ENCODE peak calls at places on chromosomes 12 and 14, in ten cellular contexts. S is lower lobe of right lung, Y is nephron progenitor cell, X is fibroblast of the aortic adventitia, D is lower leg skin, J is AG04449, Z is fibroblast of mammary gland, H is Calu3, W is prostate gland, C is type B pancreatic cell. K is an unnamed sample.

GRCh38 chr14:63933701-63934100 is 80.9 kb downstream of the SYNE2 start:
- DNase-seq in D (no peak), Y (no peak), X (no peak), C (no peak), J (no peak), H (no peak), Z (no peak), S (no peak), W (no peak), K (no peak)

GRCh38 chr12:99130808-99131538 is 485.9 kb downstream of the APAF1 start:
- DNase-seq in X (no peak), H (no peak), C (no peak), Z (peak; percentile 47), W (no peak), J (no peak), D (no peak), Y (no peak), S (no peak), K (no peak)

GRCh38 chr12:26373606-26374495 is 178.5 kb downstream of the SSPN start:
- DNase-seq in D (no peak), W (no peak), C (no peak), Z (peak; percentile 14), S (no peak), Y (no peak), X (no peak), H (no peak), J (no peak), K (no peak)

GRCh38 chr14:75274899-75275569 is 3.6 kb upstream of the FOS start:
- DNase-seq in H (no peak), W (no peak), C (no peak), Z (peak; percentile 51), X (no peak), S (peak; percentile 86), Y (no peak), D (peak; percentile 87), J (no peak), K (peak; percentile 92)

GRCh38 chr12:77751939-77752338 is 78.8 kb upstream of the NAV3 start:
- DNase-seq in J (no peak), S (no peak), Y (no peak), W (no peak), Z (peak; percentile 81), D (no peak), X (peak; percentile 91), H (no peak), C (no peak), K (no peak)

GRCh38 chr14:24162083-24162482 is 1.0 kb downstream of the IRF9 start:
- DNase-seq in X (peak; percentile 44), J (no peak), H (no peak), Z (peak; percentile 48), C (no peak), D (no peak), W (no peak), S (peak; percentile 28), Y (no peak), K (no peak)

GRCh38 chr12:121494093-121494787 is 86.6 kb downstream of the KDM2B start:
- DNase-seq in Y (peak; percentile 64), X (peak; percentile 48), D (no peak), W (no peak), H (peak; percentile 68), J (no peak), C (no peak), S (no peak), Z (peak; percentile 45), K (no peak)

GRCh38 chr14:101791919-101792572 is 30.5 kb downstream of the PPP2R5C start:
- DNase-seq in Y (no peak), S (no peak), X (peak; percentile 64), J (peak; percentile 12), C (no peak), D (no peak), H (no peak), Z (peak; percentile 81), W (no peak), K (peak; percentile 26)

GRCh38 chr14:29176876-29177275 is 410.3 kb downstream of the FOXG1 start:
- DNase-seq in Y (no peak), C (no peak), S (no peak), J (no peak), H (no peak), W (no peak), D (no peak), X (no peak), Z (no peak), K (no peak)

GRCh38 chr14:91284146-91284790 is 39.8 kb upstream of the GPR68 start:
- DNase-seq in Z (peak; percentile 69), S (peak; percentile 47), H (no peak), J (peak; percentile 47), C (no peak), W (no peak), D (no peak), X (peak; percentile 86), Y (no peak), K (no peak)

GRCh38 chr12:26724309-26724702 is 108.7 kb downstream of the ITPR2 start:
- DNase-seq in J (no peak), C (no peak), X (no peak), W (no peak), Y (no peak), D (no peak), Z (no peak), S (no peak), H (no peak), K (no peak)

GRCh38 chr12:93978553-93978952 is 169.8 kb upstream of the PLXNC1 start:
- DNase-seq in J (peak; percentile 53), Y (no peak), D (peak; percentile 51), H (no peak), S (no peak), Z (peak; percentile 90), C (no peak), W (no peak), X (peak; percentile 93), K (no peak)

GRCh38 chr12:46941981-46942380 is 116.2 kb upstream of the SLC38A4 start:
- DNase-seq in S (no peak), Y (no peak), C (no peak), X (no peak), W (no peak), H (no peak), D (no peak), Z (no peak), J (no peak), K (no peak)

GRCh38 chr14:27025648-27026047 is 427.8 kb upstream of the NOVA1 start:
- DNase-seq in W (no peak), C (no peak), Y (no peak), J (no peak), S (no peak), Z (no peak), D (no peak), H (no peak), X (no peak), K (no peak)

GRCh38 chr12:65313704-65314317 is 35.3 kb downstream of the MSRB3 start:
- DNase-seq in X (peak; percentile 60), J (no peak), Y (no peak), C (no peak), D (no peak), Z (peak; percentile 57), H (no peak), W (no peak), S (no peak), K (no peak)
- TF ChIP-seq CTCF in X (peak; percentile 45), J (peak; percentile 11), Y (peak; percentile 52), C (peak; percentile 80), D (no peak), Z (peak; percentile 61), H (peak; percentile 43), W (peak; percentile 49), S (peak; percentile 37), K (peak; percentile 18)

DNA sequence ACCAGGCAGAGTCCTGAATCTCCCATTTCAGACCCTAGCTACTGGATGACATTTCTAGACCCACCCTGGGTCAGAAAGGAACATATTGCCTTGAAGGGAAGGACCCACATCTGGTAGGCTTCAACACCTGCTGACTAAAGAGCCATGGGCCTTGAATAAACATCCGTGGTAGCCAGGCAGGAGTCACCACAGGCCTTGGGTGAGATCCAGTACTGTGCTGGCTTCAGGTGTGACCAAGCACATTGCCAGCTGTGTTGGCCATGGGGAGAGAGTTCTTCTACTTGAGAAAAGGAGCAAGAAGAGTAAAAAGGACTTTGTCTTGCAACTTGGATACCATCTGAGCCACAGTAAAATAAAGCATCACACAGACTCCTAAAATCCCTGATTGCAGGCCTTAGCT is 332.6 kb downstream of the SLC16A7 start:
- DNase-seq in X (no peak), J (no peak), Z (peak; percentile 62), D (no peak), C (no peak), S (no peak), W (no peak), H (no peak), Y (no peak), K (no peak)
- TF ChIP-seq CTCF in X (no peak), J (no peak), Z (no peak), D (no peak), C (no peak), S (no peak), W (no peak), H (no peak), Y (no peak), K (no peak)

GRCh38 chr12:5094550-5094949 is 50.9 kb downstream of the KCNA5 start:
- DNase-seq in C (no peak), S (no peak), D (no peak), X (peak; percentile 14), H (no peak), W (no peak), J (no peak), Z (no peak), Y (no peak), K (no peak)

GRCh38 chr12:5094986-5095385 is 51.3 kb downstream of the KCNA5 start:
- DNase-seq in H (no peak), C (no peak), Y (no peak), D (no peak), Z (no peak), S (no peak), X (no peak), J (no peak), W (no peak), K (no peak)

GRCh38 chr12:5097786-5098185 is 54.1 kb downstream of the KCNA5 start:
- DNase-seq in W (no peak), Z (no peak), X (no peak), C (no peak), Y (no peak), D (no peak), J (no peak), H (no peak), S (no peak), K (no peak)

GRCh38 chr12:5099136-5099535 is 55.5 kb downstream of the KCNA5 start:
- DNase-seq in D (no peak), C (no peak), W (no peak), Z (no peak), S (no peak), Y (no peak), X (no peak), J (no peak), H (no peak), K (no peak)

GRCh38 chr12:5096241-5096880 is 52.7 kb downstream of the KCNA5 start:
- DNase-seq in W (no peak), H (no peak), C (no peak), X (peak; percentile 23), S (no peak), J (no peak), Y (no peak), Z (peak; percentile 4), D (no peak), K (no peak)
- TF ChIP-seq CTCF in W (peak; percentile 6), H (no peak), C (no peak), X (no peak), S (no peak), J (peak; percentile 8), Y (no peak), Z (no peak), D (no peak), K (no peak)

DNA sequence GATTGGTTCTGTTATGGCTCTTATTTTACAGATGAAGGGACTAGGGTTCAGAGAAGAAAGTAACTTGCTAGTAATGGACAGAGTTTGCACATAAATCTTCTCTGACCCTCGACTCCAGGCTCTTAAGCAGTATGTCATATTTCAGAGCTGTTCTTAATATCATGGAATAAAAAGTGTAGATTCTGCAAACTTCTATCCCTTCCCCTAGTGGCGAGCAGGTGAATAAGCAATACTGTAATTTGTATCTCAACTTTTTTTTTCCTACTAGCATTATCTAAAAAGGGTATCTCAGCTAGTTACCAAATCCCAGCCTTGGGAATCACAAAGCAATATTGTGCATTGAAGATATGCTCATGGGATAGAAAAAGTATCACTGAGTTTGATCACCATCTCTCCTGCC is 83.2 kb downstream of the ANO4 start:
- DNase-seq in W (no peak), X (no peak), Z (peak; percentile 4), S (no peak), J (no peak), C (no peak), D (no peak), H (no peak), Y (no peak), K (no peak)
- TF ChIP-seq CTCF in W (no peak), X (peak; percentile 52), Z (peak; percentile 49), S (no peak), J (no peak), C (peak; percentile 65), D (no peak), H (peak; percentile 20), Y (peak; percentile 31), K (no peak)